ENCODE peak calls at places on chromosomes 3 and 15, in seven cellular contexts. O is glomerular endothelial cell, B is MM.1S, G is upper lobe of right lung, Z is posterior cingulate gyrus, Y is KBM-7, T is AG04450. K is an unnamed sample.

GRCh38 chr3:167493240-167493639 is 19.4 kb upstream of the SERPINI2 start:
- DNase-seq in T (no peak), Z (no peak), G (no peak), B (no peak), O (no peak), Y (peak), K (peak)

GRCh38 chr3:160084998-160085397 is 96.4 kb downstream of the IL12A start:
- DNase-seq in G (no peak), B (no peak), T (no peak), Y (no peak), Z (no peak), O (no peak), K (no peak)

GRCh38 chr15:67025719-67026118 is 39.7 kb upstream of the SMAD3 start:
- DNase-seq in T (no peak), O (no peak), Z (no peak), B (no peak), G (no peak), Y (no peak), K (no peak)

GRCh38 chr3:23675010-23675409 is 130.7 kb upstream of the UBE2E1 start:
- DNase-seq in Y (no peak), Z (no peak), B (no peak), G (no peak), O (no peak), T (no peak), K (no peak)

GRCh38 chr3:111579495-111579894 is 15.7 kb downstream of the ZBED2 start:
- DNase-seq in B (no peak), G (no peak), Y (no peak), O (no peak), T (no peak), Z (no peak), K (no peak)

GRCh38 chr15:77753238-77753873 is 120.6 kb upstream of the LINGO1 start:
- DNase-seq in O (no peak), Y (peak), B (peak), T (no peak), G (no peak), Z (no peak), K (peak)

GRCh38 chr15:70149667-70150404 is 52.1 kb upstream of the TLE3 start:
- DNase-seq in T (peak), G (no peak), Z (no peak), Y (no peak), O (no peak), B (no peak), K (no peak)

GRCh38 chr3:102415553-102415952 is 19.3 kb upstream of the ZPLD1 start:
- DNase-seq in G (no peak), B (peak), Z (no peak), T (no peak), Y (no peak), O (no peak), K (no peak)

GRCh38 chr3:39412668-39413260 is 6.2 kb downstream of the RPSA start:
- DNase-seq in B (no peak), Z (no peak), Y (no peak), O (no peak), T (no peak), G (no peak), K (no peak)

GRCh38 chr15:92538115-92538514 is 117.5 kb downstream of the FAM174B start:
- DNase-seq in T (no peak), O (no peak), G (no peak), Y (no peak), B (no peak), Z (no peak), K (no peak)

GRCh38 chr3:66236281-66236680 is 15.5 kb downstream of the SLC25A26 start:
- DNase-seq in Z (no peak), G (no peak), O (no peak), T (no peak), Y (peak), B (no peak), K (peak)

GRCh38 chr15:95457520-95457919 is 873.0 kb upstream of the NR2F2 start:
- DNase-seq in B (no peak), G (no peak), T (no peak), Z (no peak), O (no peak), Y (no peak), K (no peak)

GRCh38 chr15:26864664-26865191 is 2.1 kb upstream of the GABRA5 start:
- DNase-seq in Z (no peak), Y (peak), T (no peak), B (no peak), G (no peak), O (peak), K (peak)

GRCh38 chr3:186742618-186743335 is 25.6 kb downstream of the KNG1 start:
- DNase-seq in T (no peak), O (no peak), Z (no peak), B (no peak), G (no peak), Y (no peak), K (no peak)

GRCh38 chr3:116863842-116864626 is 154.5 kb downstream of the TUSC7 start:
- DNase-seq in Z (peak), Y (peak), G (no peak), B (peak), T (peak), O (peak), K (peak)

GRCh38 chr3:138331143-138331894 is 1.7 kb upstream of the NME9 start:
- DNase-seq in G (no peak), Z (no peak), T (no peak), B (peak), Y (no peak), O (no peak), K (peak)

GRCh38 chr3:143443851-143444331 is 324.3 kb downstream of the CHST2 start:
- DNase-seq in B (no peak), O (peak), Z (no peak), Y (peak), G (no peak), T (peak), K (no peak)

GRCh38 chr3:120093119-120093922 is 926 bp downstream of the GSK3B start:
- DNase-seq in Z (no peak), Y (peak), O (no peak), G (no peak), T (peak), B (no peak), K (peak)

GRCh38 chr3:57856675-57857074 is 100.6 kb downstream of the SLMAP start:
- DNase-seq in G (no peak), Z (no peak), Y (peak), B (no peak), O (no peak), T (no peak), K (peak)

GRCh38 chr3:48409291-48410201 is 20.3 kb downstream of the PLXNB1 start:
- DNase-seq in O (no peak), G (peak), B (no peak), Y (no peak), T (no peak), Z (peak), K (no peak)

GRCh38 chr15:64004582-64004981 is 41.7 kb downstream of the DAPK2 start:
- DNase-seq in Y (no peak), G (no peak), B (no peak), O (no peak), Z (no peak), T (no peak), K (no peak)

GRCh38 chr3:101676765-101677435 is at the start of gene ZBTB11:
- DNase-seq in Z (peak), Y (peak), T (peak), G (peak), B (peak), O (peak), K (peak)

GRCh38 chr15:38479286-38479685 is 25.4 kb downstream of the FAM98B start:
- DNase-seq in T (no peak), Y (no peak), G (no peak), B (no peak), O (no peak), Z (no peak), K (no peak)

GRCh38 chr15:78265137-78265460 is 737 bp downstream of the DNAJA4 start:
- DNase-seq in Y (no peak), G (no peak), B (no peak), Z (no peak), O (no peak), T (no peak), K (no peak)

GRCh38 chr3:190514163-190515153 is 573 bp downstream of the IL1RAP start:
- DNase-seq in G (peak), O (no peak), Y (peak), T (no peak), Z (peak), B (peak), K (peak)

GRCh38 chr3:158105124-158105709 is 1.0 kb downstream of the SHOX2 start:
- DNase-seq in T (no peak), O (no peak), Y (peak), B (no peak), Z (peak), G (peak), K (peak)

GRCh38 chr15:74651251-74651741 is 35.7 kb downstream of the CLK3 start:
- DNase-seq in G (no peak), B (no peak), T (no peak), Y (no peak), Z (no peak), O (no peak), K (no peak)

GRCh38 chr3:47852604-47853397 is 49.9 kb downstream of the DHX30 start:
- DNase-seq in G (no peak), B (no peak), Z (no peak), O (no peak), T (no peak), Y (no peak), K (no peak)